ENCODE peak calls at places on chromosomes 13 and 19, in five cellular contexts. O is tibial artery; J is Karpas-422; Z is brain microvascular endothelial cell; F is CD8-positive, alpha-beta memory T cell. M is an unnamed sample.

GRCh38 chr13:45817833-45818232 is 33.7 kb downstream of the SIAH3 start:
- DNase-seq in O (no peak), J (no peak), Z (peak), F (no peak), M (no peak)

GRCh38 chr13:44627441-44627840 is 51.3 kb upstream of the TSC22D1 start:
- DNase-seq in O (no peak), J (no peak), Z (no peak), F (no peak), M (no peak)

GRCh38 chr13:40626977-40627376 is 39.5 kb downstream of the FOXO1 start:
- DNase-seq in O (no peak), J (no peak), Z (no peak), F (no peak), M (no peak)

GRCh38 chr13:43905435-43906031 is 25.8 kb downstream of the LACC1 start:
- DNase-seq in O (no peak), J (peak), Z (peak), F (no peak), M (no peak)

GRCh38 chr13:39107484-39108040 is 69.3 kb downstream of the NHLRC3 start:
- DNase-seq in O (no peak), J (peak), Z (no peak), F (no peak), M (no peak)

GRCh38 chr13:51767100-51767499 is 36.9 kb downstream of the DHRS12 start:
- DNase-seq in O (no peak), J (peak), Z (no peak), F (no peak), M (no peak)

GRCh38 chr19:17542793-17543582 is 12.5 kb upstream of the COLGALT1 start:
- DNase-seq in O (no peak), J (no peak), Z (no peak), F (no peak), M (no peak)

GRCh38 chr13:99339736-99340392 is 32.7 kb upstream of the GPR183 start:
- DNase-seq in O (no peak), J (no peak), Z (no peak), F (peak), M (peak)

GRCh38 chr13:24865158-24865557 is 101.2 kb downstream of the RNF17 start:
- DNase-seq in O (no peak), J (no peak), Z (no peak), F (no peak), M (no peak)

GRCh38 chr19:33771308-33772101 is 25.2 kb upstream of the KCTD15 start:
- DNase-seq in O (peak), J (peak), Z (peak), F (peak), M (peak)

GRCh38 chr13:91553584-91553983 is 155.2 kb downstream of the GPC5 start:
- DNase-seq in O (no peak), J (no peak), Z (no peak), F (no peak), M (no peak)

GRCh38 chr13:90414691-90415596 is 932.5 kb upstream of the MIR17HG start:
- DNase-seq in O (no peak), J (no peak), Z (peak), F (no peak), M (peak)

GRCh38 chr13:107778094-107778493 is 437.2 kb downstream of the LIG4 start:
- DNase-seq in O (no peak), J (no peak), Z (no peak), F (no peak), M (no peak)

GRCh38 chr13:48275507-48275906 is 28.0 kb upstream of the RB1 start:
- DNase-seq in O (no peak), J (no peak), Z (no peak), F (no peak), M (no peak)

GRCh38 chr13:101447852-101448251 is 4.6 kb upstream of the ITGBL1 start:
- DNase-seq in O (no peak), J (no peak), Z (no peak), F (no peak), M (no peak)

GRCh38 chr19:41691268-41691970 is 3.3 kb upstream of the CEACAM7 start:
- DNase-seq in O (no peak), J (peak), Z (no peak), F (no peak), M (no peak)

GRCh38 chr19:40923934-40924391 is 41.9 kb upstream of the CYP2A7 start:
- DNase-seq in O (no peak), J (no peak), Z (no peak), F (no peak), M (no peak)

GRCh38 chr19:4327252-4327876 is 11.3 kb downstream of the STAP2 start:
- DNase-seq in O (peak), J (peak), Z (peak), F (peak), M (peak)

GRCh38 chr19:41420101-41420880 is 6.9 kb downstream of the B3GNT8 start:
- DNase-seq in O (no peak), J (peak), Z (no peak), F (no peak), M (no peak)

GRCh38 chr19:17526922-17527321 is 15.5 kb downstream of the PGLS start:
- DNase-seq in O (no peak), J (peak), Z (no peak), F (no peak), M (no peak)

GRCh38 chr13:96677029-96677428 is 317.2 kb downstream of the OXGR1 start:
- DNase-seq in O (no peak), J (no peak), Z (no peak), F (no peak), M (no peak)

GRCh38 chr19:9878511-9879196 is 43.5 kb downstream of the PIN1 start:
- DNase-seq in O (no peak), J (no peak), Z (peak), F (no peak), M (no peak)

GRCh38 chr13:19601749-19602725 is 31.4 kb upstream of the MPHOSPH8 start:
- DNase-seq in O (no peak), J (no peak), Z (no peak), F (no peak), M (no peak)

GRCh38 chr13:64529874-64530485 is 2700.2 kb downstream of the PCDH9 start:
- DNase-seq in O (no peak), J (peak), Z (no peak), F (no peak), M (peak)

GRCh38 chr19:41638624-41639023 is 11.8 kb upstream of the CEACAM4 start:
- DNase-seq in O (no peak), J (no peak), Z (no peak), F (no peak), M (no peak)

GRCh38 chr19:39320948-39321831 is 527 bp upstream of the LRFN1 start:
- DNase-seq in O (no peak), J (no peak), Z (no peak), F (no peak), M (no peak)

GRCh38 chr19:18368504-18369222 is 17.3 kb upstream of the GDF15 start:
- DNase-seq in O (no peak), J (no peak), Z (no peak), F (no peak), M (no peak)

GRCh38 chr13:72808917-72809500 is 27.1 kb downstream of the PIBF1 start:
- DNase-seq in O (no peak), J (peak), Z (no peak), F (no peak), M (peak)

DNA sequence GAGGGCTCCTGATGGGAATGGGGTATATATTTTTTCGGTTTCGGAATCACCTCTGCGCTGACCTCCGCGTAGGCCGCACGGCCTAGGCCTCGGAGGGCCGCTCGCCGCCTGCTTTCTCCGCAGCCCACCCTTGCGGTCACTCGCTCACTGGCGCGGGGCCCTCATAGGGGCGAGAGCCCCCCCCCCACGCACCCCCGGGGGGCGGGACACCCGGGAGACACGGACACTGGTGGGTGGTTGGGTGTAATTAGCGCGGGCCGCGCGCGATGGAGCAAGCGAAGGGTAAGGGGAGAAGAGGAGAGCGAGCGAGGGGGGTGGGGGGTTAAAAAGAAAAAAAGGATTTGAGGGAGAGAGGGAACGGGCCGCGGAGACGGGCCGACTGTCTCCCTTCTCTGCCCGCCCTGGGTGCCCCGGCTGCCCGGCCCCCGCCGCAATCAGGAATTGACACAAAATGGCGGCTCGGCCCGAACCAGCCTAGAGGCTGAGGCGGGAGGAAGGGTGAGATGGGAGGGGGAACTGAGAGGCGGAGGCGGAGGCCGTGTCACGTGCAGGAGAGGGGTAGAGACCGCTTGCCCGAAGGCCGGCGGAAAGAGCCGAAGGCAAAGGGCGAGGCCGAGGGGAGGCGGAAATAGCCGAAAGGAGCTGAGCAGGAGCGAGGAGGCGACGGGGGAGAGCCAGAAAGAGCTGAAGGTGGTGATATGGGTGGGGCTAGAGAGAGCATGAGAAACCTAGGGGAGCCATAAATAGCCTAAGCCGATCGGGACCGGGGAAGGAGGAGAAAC is 721 bp downstream of the ZC3H4 start:
- DNase-seq in O (peak), J (peak), Z (peak), F (peak), M (peak)
- H3K4me3 ChIP-seq in O (peak), J (peak), Z (peak), F (peak), M (peak)

GRCh38 chr19:1249298-1249989 is 1.1 kb downstream of the MIDN start:
- DNase-seq in O (peak), J (peak), Z (peak), F (peak), M (peak)
- H3K4me3 ChIP-seq in O (peak), J (peak), Z (peak), F (peak), M (peak)

DNA sequence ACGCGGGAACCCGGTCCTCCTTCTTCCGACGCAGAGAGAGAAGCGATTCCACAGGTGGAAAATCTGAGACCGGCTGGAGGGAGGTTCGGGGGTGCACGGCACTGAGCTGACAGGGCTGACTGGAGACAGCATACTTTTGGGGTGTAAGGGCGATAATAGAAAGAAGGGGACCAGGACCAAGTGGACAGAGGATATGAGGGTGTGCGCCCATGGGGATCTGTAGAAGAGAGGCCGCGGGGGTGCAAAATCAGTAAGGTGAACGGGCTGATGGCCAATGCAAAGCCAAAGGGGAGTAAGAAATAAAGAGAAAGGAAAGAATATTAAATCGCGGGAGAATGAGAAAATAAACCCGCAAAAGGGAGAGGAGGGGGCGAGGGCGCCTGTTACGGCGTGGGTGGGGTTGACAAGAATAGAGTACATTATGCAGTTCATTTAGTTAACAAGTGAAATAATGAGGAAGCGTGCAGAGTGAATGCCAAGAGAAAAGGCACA is 336 bp upstream of the GSX1 start:
- DNase-seq in O (no peak), J (no peak), Z (no peak), F (no peak), M (no peak)
- H3K4me3 ChIP-seq in O (no peak), J (no peak), Z (no peak), F (peak), M (no peak)

DNA sequence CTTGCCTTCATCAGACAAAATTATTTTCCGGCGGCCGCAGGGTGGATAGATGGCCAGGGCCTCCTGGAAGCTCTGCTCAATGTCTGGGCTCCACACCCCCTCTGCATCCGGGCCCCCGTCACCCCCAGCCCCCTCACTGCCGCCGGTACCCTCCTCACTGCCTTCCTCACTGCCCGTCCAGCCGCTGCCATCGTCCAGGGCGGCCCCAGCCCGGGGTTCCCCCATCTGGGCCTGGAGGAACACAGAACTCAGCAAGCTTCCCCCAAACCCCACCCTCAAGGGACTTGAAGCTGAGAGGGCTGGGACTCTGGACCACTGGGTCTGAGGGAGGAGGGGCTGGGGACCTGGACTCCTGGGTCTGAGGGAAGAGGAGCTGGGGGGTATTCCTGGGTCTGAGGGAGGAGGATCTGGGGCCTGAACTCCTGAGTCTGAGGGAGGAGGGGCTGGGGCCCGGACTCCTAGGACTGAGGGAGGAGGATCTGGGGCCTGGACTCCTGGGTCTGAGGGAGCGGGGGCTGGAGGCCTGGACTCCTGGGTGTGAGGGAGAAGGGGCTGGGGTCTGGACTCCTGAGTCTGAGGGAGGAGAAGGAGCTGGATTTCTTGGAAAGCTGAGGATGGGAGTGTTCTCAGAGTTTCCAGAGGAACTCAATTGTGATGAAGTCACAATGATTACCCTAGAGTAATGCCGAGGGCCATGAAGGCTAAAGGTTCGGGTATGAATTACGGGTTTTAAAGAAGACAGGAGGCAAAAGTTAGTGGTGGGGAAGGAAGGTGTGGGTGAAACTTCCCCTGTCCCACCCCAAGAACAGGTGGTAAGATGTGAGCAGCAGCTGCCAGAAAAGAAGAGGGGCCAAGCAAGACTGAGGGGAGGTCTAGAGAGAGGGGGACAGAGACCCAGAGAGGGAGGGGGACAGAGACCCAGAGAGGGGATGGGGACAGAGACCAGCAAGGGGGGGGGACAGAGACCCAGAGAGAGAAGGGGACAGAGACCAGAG is 2.1 kb downstream of the TEAD2 start:
- DNase-seq in O (no peak), J (no peak), Z (no peak), F (no peak), M (no peak)
- H3K4me3 ChIP-seq in O (no peak), J (no peak), Z (peak), F (no peak), M (no peak)

M was measured in SJSA1.